ENCODE peak calls at places on chromosomes 3 and 15, in seven cellular contexts. G is transverse colon, I is B cell, F is AG09309, Z is fibroblast of mammary gland, P is GM12865, U is pancreas. K is an unnamed sample.

GRCh38 chr3:127589600-127590281 is 792 bp downstream of the TPRA1 start:
- DNase-seq in P (peak; percentile 24), Z (peak; percentile 11), U (peak; percentile 37), F (no peak), I (no peak), G (peak; percentile 19), K (no peak)

GRCh38 chr3:164791263-164791662 is 287.0 kb downstream of the SI start:
- DNase-seq in G (no peak), Z (peak; percentile 1), F (no peak), P (no peak), U (no peak), I (no peak), K (no peak)

GRCh38 chr3:40970067-40970466 is 229.2 kb upstream of the CTNNB1 start:
- DNase-seq in Z (peak; percentile 27), U (no peak), F (no peak), P (peak; percentile 49), G (no peak), I (no peak), K (no peak)

GRCh38 chr15:88472225-88472624 is 4.7 kb downstream of the MRPS11 start:
- DNase-seq in Z (no peak), P (peak; percentile 53), F (no peak), U (no peak), G (no peak), I (no peak), K (peak; percentile 56)

GRCh38 chr3:12644297-12644937 is 19.5 kb downstream of the RAF1 start:
- DNase-seq in F (no peak), P (no peak), I (no peak), Z (peak; percentile 69), G (no peak), U (no peak), K (no peak)

GRCh38 chr3:32219537-32219936 is 18.9 kb upstream of the CMTM8 start:
- DNase-seq in F (no peak), G (no peak), U (no peak), Z (no peak), I (no peak), P (no peak), K (no peak)

GRCh38 chr3:28916713-28917499 is 364.0 kb upstream of the RBMS3 start:
- DNase-seq in U (no peak), P (peak; percentile 84), F (peak; percentile 25), Z (peak; percentile 71), G (peak; percentile 33), I (peak; percentile 6), K (peak; percentile 40)

GRCh38 chr15:91411570-91411969 is 311.5 kb downstream of the SV2B start:
- DNase-seq in U (no peak), F (no peak), P (no peak), Z (no peak), I (no peak), G (no peak), K (no peak)

GRCh38 chr3:49668861-49669260 is 5.3 kb upstream of the APEH start:
- DNase-seq in G (no peak), U (peak; percentile 60), P (no peak), I (no peak), F (no peak), Z (no peak), K (no peak)

GRCh38 chr3:136802481-136802996 is 16.4 kb upstream of the SLC35G2 start:
- DNase-seq in I (no peak), P (peak; percentile 31), G (no peak), U (peak; percentile 15), Z (peak; percentile 29), F (no peak), K (peak; percentile 35)

GRCh38 chr3:124767259-124767658 is 37.0 kb downstream of the UMPS start:
- DNase-seq in I (no peak), G (no peak), U (no peak), P (no peak), F (no peak), Z (no peak), K (no peak)

GRCh38 chr3:73624363-73625123 is at the start of gene PDZRN3:
- DNase-seq in U (peak; percentile 61), I (no peak), P (no peak), F (no peak), Z (peak; percentile 80), G (peak; percentile 65), K (no peak)

GRCh38 chr3:197001106-197001971 is 28.3 kb downstream of the MELTF start:
- DNase-seq in G (no peak), F (no peak), Z (no peak), P (no peak), I (no peak), U (no peak), K (no peak)

GRCh38 chr3:109136533-109136932 is at the start of gene C3orf85:
- DNase-seq in G (peak; percentile 18), F (no peak), I (no peak), U (no peak), Z (no peak), P (no peak), K (no peak)

GRCh38 chr15:90035835-90036220 is 34.7 kb downstream of the ZNF710 start:
- DNase-seq in G (peak; percentile 19), Z (no peak), U (no peak), I (no peak), P (no peak), F (no peak), K (no peak)

GRCh38 chr3:158918008-158918407 is 116.2 kb downstream of the MFSD1 start:
- DNase-seq in P (peak; percentile 64), Z (peak; percentile 78), F (peak; percentile 79), U (peak; percentile 64), I (peak; percentile 11), G (peak; percentile 24), K (peak; percentile 26)

GRCh38 chr15:72196409-72197044 is 1.1 kb downstream of the GRAMD2A start:
- DNase-seq in I (no peak), Z (no peak), G (no peak), U (no peak), P (no peak), F (no peak), K (no peak)

GRCh38 chr3:179067839-179068238 is 3.8 kb downstream of the ZMAT3 start:
- DNase-seq in U (no peak), Z (no peak), I (no peak), G (no peak), P (no peak), F (no peak), K (no peak)

GRCh38 chr3:136992091-136992490 is 34.3 kb downstream of the IL20RB start:
- DNase-seq in Z (no peak), F (no peak), I (no peak), U (no peak), G (no peak), P (no peak), K (no peak)

GRCh38 chr3:111577798-111578685 is 17.1 kb downstream of the ZBED2 start:
- DNase-seq in G (no peak), I (peak; percentile 43), F (peak; percentile 71), Z (peak; percentile 65), P (peak; percentile 52), U (no peak), K (peak; percentile 42)

GRCh38 chr3:25563601-25564000 is 101.1 kb downstream of the TOP2B start:
- DNase-seq in F (peak; percentile 11), U (no peak), P (no peak), I (no peak), Z (peak; percentile 20), G (no peak), K (no peak)

GRCh38 chr3:71478568-71478967 is 105.0 kb downstream of the FOXP1 start:
- DNase-seq in U (no peak), F (no peak), Z (peak; percentile 27), I (peak; percentile 35), G (no peak), P (no peak), K (no peak)

GRCh38 chr15:70582143-70582945 is 181.0 kb downstream of the UACA start:
- DNase-seq in Z (peak; percentile 71), F (no peak), G (no peak), I (no peak), U (no peak), P (no peak), K (no peak)

GRCh38 chr3:42013652-42014442 is 51.9 kb upstream of the ULK4 start:
- DNase-seq in F (no peak), P (peak; percentile 54), Z (no peak), I (peak; percentile 60), U (peak; percentile 38), G (peak; percentile 55), K (peak; percentile 42)
- TF ChIP-seq CTCF in F (no peak), P (no peak), Z (no peak), I (no peak), U (no peak), G (no peak), K (peak; percentile 38)

DNA sequence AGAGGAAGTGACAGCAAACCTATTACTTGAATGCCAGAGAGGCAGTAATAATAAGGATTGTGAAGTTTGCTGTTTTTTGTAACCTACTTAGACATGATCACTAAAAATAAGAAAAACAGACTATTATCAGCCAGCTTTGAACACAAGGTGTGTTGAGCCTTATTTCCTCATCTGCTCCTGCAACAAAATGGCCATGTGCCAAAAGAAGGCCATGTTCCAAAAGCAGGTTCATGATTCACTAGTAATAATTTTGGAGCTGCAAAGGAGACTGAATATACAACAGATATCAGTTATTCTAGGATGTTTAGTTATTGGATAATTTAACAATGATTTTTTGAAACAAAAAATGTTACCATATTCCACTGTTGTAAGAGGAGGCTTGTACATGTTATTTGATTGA is 578.7 kb downstream of the SQOR start:
- DNase-seq in U (no peak), G (no peak), P (no peak), I (no peak), Z (no peak), F (no peak), K (no peak)
- TF ChIP-seq CTCF in U (no peak), G (no peak), P (no peak), I (no peak), Z (no peak), F (no peak), K (no peak)

GRCh38 chr3:169604118-169604517 is 59.4 kb downstream of the MECOM start:
- DNase-seq in Z (no peak), G (no peak), F (no peak), P (no peak), I (no peak), U (no peak), K (no peak)

GRCh38 chr3:169607909-169608308 is 55.6 kb downstream of the MECOM start:
- DNase-seq in F (no peak), P (no peak), G (no peak), I (no peak), Z (no peak), U (no peak), K (no peak)

GRCh38 chr3:169602482-169602881 is 61.0 kb downstream of the MECOM start:
- DNase-seq in Z (no peak), P (no peak), U (no peak), G (no peak), I (peak; percentile 1), F (no peak), K (no peak)

GRCh38 chr3:169603661-169604060 is 59.9 kb downstream of the MECOM start:
- DNase-seq in Z (no peak), G (no peak), U (no peak), P (no peak), F (no peak), I (no peak), K (no peak)

GRCh38 chr3:169604568-169604967 is 58.9 kb downstream of the MECOM start:
- DNase-seq in G (no peak), P (peak; percentile 13), U (no peak), I (no peak), Z (peak; percentile 5), F (no peak), K (no peak)
- TF ChIP-seq CTCF in G (no peak), P (no peak), U (no peak), I (no peak), Z (peak; percentile 8), F (no peak), K (peak; percentile 14)

DNA sequence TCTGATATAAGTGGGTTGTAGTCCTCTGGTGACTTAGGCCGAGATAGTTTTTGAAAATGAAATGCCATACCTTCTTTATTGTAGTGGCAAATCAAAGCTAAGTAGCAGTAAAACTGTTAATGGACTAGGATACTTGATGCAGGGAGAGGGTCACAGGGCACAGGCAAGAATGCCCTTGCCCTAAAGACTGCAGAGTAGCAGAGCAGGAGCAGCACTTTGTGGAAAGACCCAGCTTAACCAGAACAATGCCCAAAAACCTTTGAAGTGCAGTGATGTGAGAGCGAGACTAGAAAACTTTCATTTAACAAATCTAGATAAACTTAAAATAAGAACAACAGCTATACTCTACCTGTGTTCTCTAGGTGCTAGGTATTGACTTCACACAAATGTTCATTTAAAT is 121.9 kb downstream of the MBNL1 start:
- DNase-seq in U (no peak), Z (no peak), P (peak; percentile 28), I (no peak), G (no peak), F (no peak), K (no peak)
- TF ChIP-seq CTCF in U (no peak), Z (no peak), P (no peak), I (no peak), G (no peak), F (no peak), K (no peak)